ENCODE peak calls at places on chromosomes 11 and 22, in seven cellular contexts. G is HuH-7.5; R is T-helper 1 cell; D is GM19239; M is KG1; T is activated CD8-positive, alpha-beta T cell treated with anti-CD3 and anti-CD28 coated beads, Interleukin-2, amount 10 ng/mL, durations not matched to agents 7 days and 5 days; Q is activated CD4-positive, alpha-beta T cell treated with anti-CD3 and anti-CD28 coated beads for 24 hours. Y is an unnamed sample.

GRCh38 chr11:65615950-65616574 is 486 bp downstream of the PCNX3 start:
- DNase-seq in G (peak), R (no peak), D (peak), M (no peak), T (no peak), Q (peak), Y (no peak)

GRCh38 chr11:31641477-31642062 is 132.0 kb downstream of the ELP4 start:
- DNase-seq in G (peak), R (no peak), D (no peak), M (no peak), T (no peak), Q (no peak), Y (no peak)

GRCh38 chr11:72543849-72544535 is 109.7 kb upstream of the CLPB start:
- DNase-seq in G (no peak), R (no peak), D (no peak), M (no peak), T (no peak), Q (no peak), Y (no peak)

GRCh38 chr11:36149538-36150242 is 139.5 kb downstream of the COMMD9 start:
- DNase-seq in G (peak), R (no peak), D (peak), M (peak), T (no peak), Q (peak), Y (peak)

GRCh38 chr22:38104084-38104483 is 6.4 kb downstream of the BAIAP2L2 start:
- DNase-seq in G (peak), R (no peak), D (no peak), M (no peak), T (no peak), Q (no peak), Y (no peak)

GRCh38 chr22:48365386-48365785 is 1462.3 kb downstream of the BRD1 start:
- DNase-seq in G (no peak), R (no peak), D (no peak), M (no peak), T (no peak), Q (no peak), Y (no peak)

GRCh38 chr22:25081409-25081824 is 118.2 kb upstream of the CRYBB3 start:
- DNase-seq in G (peak), R (no peak), D (peak), M (no peak), T (peak), Q (no peak), Y (no peak)

GRCh38 chr11:128511712-128512111 is 75.6 kb downstream of the ETS1 start:
- DNase-seq in G (no peak), R (no peak), D (no peak), M (no peak), T (no peak), Q (no peak), Y (no peak)

GRCh38 chr11:93852242-93852641 is 1.8 kb upstream of the VSTM5 start:
- DNase-seq in G (no peak), R (no peak), D (no peak), M (no peak), T (no peak), Q (no peak), Y (no peak)

GRCh38 chr22:35997438-35997837 is 31.2 kb downstream of the RBFOX2 start:
- DNase-seq in G (no peak), R (no peak), D (no peak), M (no peak), T (no peak), Q (no peak), Y (no peak)

GRCh38 chr11:24086921-24087320 is 409.9 kb upstream of the LUZP2 start:
- DNase-seq in G (no peak), R (no peak), D (no peak), M (no peak), T (no peak), Q (no peak), Y (no peak)

GRCh38 chr11:107018274-107018901 is at the start of gene GUCY1A2:
- DNase-seq in G (peak), R (no peak), D (peak), M (no peak), T (no peak), Q (no peak), Y (no peak)

GRCh38 chr11:30474151-30474954 is 111.8 kb downstream of the MPPED2 start:
- DNase-seq in G (no peak), R (no peak), D (no peak), M (no peak), T (no peak), Q (no peak), Y (no peak)

GRCh38 chr11:42526366-42526765 is 785.4 kb upstream of the API5 start:
- DNase-seq in G (no peak), R (no peak), D (no peak), M (no peak), T (no peak), Q (no peak), Y (no peak)